ENCODE peak calls at places on chromosome 11, in eight cellular contexts. Z is HFF-Myc, L is ovary, O is cardiac muscle cell, K is neuronal stem cell, F is left lung, P is uterus, U is GM23248. G is an unnamed sample.

GRCh38 chr11:64745523-64746328 is 1.8 kb upstream of the RASGRP2 start:
- DNase-seq in Z (no peak), L (peak; percentile 55), O (peak; percentile 75), K (peak; percentile 66), F (peak; percentile 95), P (peak; percentile 93), U (peak; percentile 59), G (peak; percentile 77)

GRCh38 chr11:114297806-114298700 is 1.9 kb downstream of the NNMT start:
- DNase-seq in Z (no peak), L (no peak), O (peak; percentile 74), K (no peak), F (no peak), P (no peak), U (peak; percentile 60), G (no peak)

GRCh38 chr11:113885897-113886296 is 10.5 kb upstream of the USP28 start:
- DNase-seq in Z (no peak), L (no peak), O (no peak), K (no peak), F (no peak), P (no peak), U (no peak), G (no peak)

GRCh38 chr11:13902456-13902855 is 60.1 kb upstream of the SPON1 start:
- DNase-seq in Z (no peak), L (no peak), O (no peak), K (no peak), F (no peak), P (no peak), U (no peak), G (no peak)

GRCh38 chr11:103923473-103923931 is 112.9 kb upstream of the DDI1 start:
- DNase-seq in Z (no peak), L (no peak), O (no peak), K (no peak), F (no peak), P (no peak), U (no peak), G (no peak)

GRCh38 chr11:85752201-85752889 is 58.6 kb downstream of the SYTL2 start:
- DNase-seq in Z (no peak), L (no peak), O (no peak), K (no peak), F (no peak), P (no peak), U (no peak), G (no peak)

GRCh38 chr11:10456519-10456918 is 1.5 kb downstream of the AMPD3 start:
- DNase-seq in Z (no peak), L (no peak), O (peak; percentile 8), K (no peak), F (no peak), P (no peak), U (peak; percentile 23), G (peak; percentile 49)

GRCh38 chr11:28026634-28027290 is 81.2 kb downstream of the KIF18A start:
- DNase-seq in Z (no peak), L (no peak), O (no peak), K (no peak), F (no peak), P (no peak), U (no peak), G (peak; percentile 6)

GRCh38 chr11:73154178-73154577 is 12.1 kb upstream of the FCHSD2 start:
- DNase-seq in Z (no peak), L (no peak), O (no peak), K (no peak), F (no peak), P (no peak), U (no peak), G (peak; percentile 78)

GRCh38 chr11:27622541-27623300 is 77.5 kb downstream of the BDNF start:
- DNase-seq in Z (no peak), L (no peak), O (no peak), K (no peak), F (no peak), P (no peak), U (no peak), G (no peak)

GRCh38 chr11:109798521-109798920 is 294.7 kb upstream of the ZC3H12C start:
- DNase-seq in Z (no peak), L (no peak), O (peak; percentile 14), K (no peak), F (no peak), P (no peak), U (peak; percentile 3), G (no peak)

GRCh38 chr11:127395034-127395433 is 394.5 kb upstream of the KIRREL3 start:
- DNase-seq in Z (no peak), L (no peak), O (no peak), K (no peak), F (no peak), P (no peak), U (no peak), G (no peak)

GRCh38 chr11:16193897-16194381 is 162.4 kb downstream of the SOX6 start:
- DNase-seq in Z (no peak), L (no peak), O (peak; percentile 33), K (no peak), F (no peak), P (no peak), U (no peak), G (no peak)

GRCh38 chr11:10494636-10495463 is 39.8 kb downstream of the AMPD3 start:
- DNase-seq in Z (no peak), L (no peak), O (no peak), K (no peak), F (no peak), P (no peak), U (no peak), G (no peak)

GRCh38 chr11:115081972-115082371 is 403.6 kb downstream of the NXPE2 start:
- DNase-seq in Z (no peak), L (no peak), O (no peak), K (no peak), F (no peak), P (no peak), U (no peak), G (no peak)

GRCh38 chr11:122663056-122663740 is 7.7 kb downstream of the UBASH3B start:
- DNase-seq in Z (no peak), L (no peak), O (no peak), K (no peak), F (no peak), P (no peak), U (no peak), G (no peak)

GRCh38 chr11:3158131-3158591 is 6.9 kb downstream of the OSBPL5 start:
- DNase-seq in Z (no peak), L (no peak), O (no peak), K (no peak), F (peak; percentile 60), P (no peak), U (no peak), G (no peak)

GRCh38 chr11:3155691-3156258 is 9.3 kb downstream of the OSBPL5 start:
- DNase-seq in Z (peak; percentile 79), L (no peak), O (peak; percentile 43), K (no peak), F (peak; percentile 68), P (no peak), U (peak; percentile 84), G (no peak)

GRCh38 chr11:3157381-3158130 is 7.6 kb downstream of the OSBPL5 start:
- DNase-seq in Z (no peak), L (no peak), O (no peak), K (no peak), F (peak; percentile 76), P (no peak), U (peak; percentile 68), G (no peak)

GRCh38 chr11:3156282-3156660 is 8.8 kb downstream of the OSBPL5 start:
- DNase-seq in Z (peak; percentile 52), L (no peak), O (no peak), K (no peak), F (no peak), P (peak; percentile 58), U (no peak), G (no peak)

DNA sequence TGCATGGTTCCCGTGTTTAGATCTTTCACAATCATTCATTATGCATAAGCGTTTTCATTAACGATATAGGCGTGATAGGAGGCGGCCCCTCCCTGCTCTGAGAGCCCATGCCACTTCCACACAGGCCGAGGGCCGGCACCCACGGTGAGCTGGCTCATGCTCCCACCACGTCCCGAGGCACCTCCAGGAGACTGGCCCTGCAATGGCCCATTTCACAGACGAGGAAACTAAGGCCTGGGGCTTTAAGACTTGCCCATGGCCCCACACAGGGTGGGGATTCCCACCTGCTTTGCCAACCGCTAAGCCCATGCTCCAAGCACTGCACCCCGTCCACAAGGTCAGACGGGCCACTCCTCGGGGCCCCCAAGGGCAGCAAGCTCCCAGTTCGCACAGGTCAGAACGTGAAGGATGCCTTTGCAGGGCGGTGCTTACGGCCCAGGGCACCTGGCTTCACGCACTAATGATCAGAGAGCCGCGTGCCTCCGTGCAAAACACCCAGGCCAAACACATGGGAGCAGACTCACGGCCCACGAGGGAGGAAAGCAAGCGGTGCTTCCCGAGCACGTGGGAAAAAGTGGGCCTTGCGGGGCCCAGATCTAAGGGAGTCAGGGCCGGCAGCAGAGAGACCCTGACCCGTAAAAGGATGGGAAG is 8.3 kb downstream of the OSBPL5 start:
- DNase-seq in Z (no peak), L (no peak), O (no peak), K (no peak), F (peak; percentile 73), P (no peak), U (no peak), G (no peak)
- H3K4me3 ChIP-seq in Z (no peak overlapping the region), L (no peak overlapping the region), O (no peak overlapping the region), K (no peak overlapping the region), F (no peak overlapping the region), P (peak overlapping the region; percentile 6), U (no peak overlapping the region), G (no peak overlapping the region)

DNA sequence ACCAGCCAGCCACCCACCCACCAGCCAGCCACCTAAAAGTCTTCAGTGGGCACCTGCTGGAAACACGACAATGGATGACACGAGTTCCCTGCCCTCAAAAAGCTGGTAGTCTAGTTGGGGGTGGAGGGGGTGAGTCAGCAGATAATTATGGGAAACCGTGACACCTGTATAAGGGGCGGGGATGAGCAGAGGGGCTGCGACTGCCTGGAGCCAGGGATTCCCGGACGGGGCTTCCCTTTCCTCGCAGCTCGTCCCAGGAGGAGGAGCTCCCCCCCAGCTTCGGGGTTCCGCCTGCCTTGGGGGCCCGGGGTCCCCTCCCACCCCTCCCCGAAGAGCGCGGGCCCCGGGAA is 2.3 kb upstream of the RTN4RL2 start:
- DNase-seq in Z (no peak), L (no peak), O (no peak), K (no peak), F (no peak), P (no peak), U (peak; percentile 18), G (no peak)
- H3K4me3 ChIP-seq in Z (no peak overlapping the region), L (peak overlapping the region; percentile 23), O (peak overlapping the region; percentile 18), K (no peak overlapping the region), F (peak overlapping the region; percentile 47), P (peak overlapping the region; percentile 12), U (peak overlapping the region; percentile 66), G (peak overlapping the region; percentile 53)

GRCh38 chr11:57461841-57462489 is 1.6 kb downstream of the RTN4RL2 start:
- DNase-seq in Z (no peak), L (no peak), O (no peak), K (no peak), F (no peak), P (no peak), U (no peak), G (no peak)
- H3K4me3 ChIP-seq in Z (no peak overlapping the region), L (no peak overlapping the region), O (no peak overlapping the region), K (peak overlapping the region; percentile 85), F (no peak overlapping the region), P (no peak overlapping the region), U (no peak overlapping the region), G (no peak overlapping the region)

DNA sequence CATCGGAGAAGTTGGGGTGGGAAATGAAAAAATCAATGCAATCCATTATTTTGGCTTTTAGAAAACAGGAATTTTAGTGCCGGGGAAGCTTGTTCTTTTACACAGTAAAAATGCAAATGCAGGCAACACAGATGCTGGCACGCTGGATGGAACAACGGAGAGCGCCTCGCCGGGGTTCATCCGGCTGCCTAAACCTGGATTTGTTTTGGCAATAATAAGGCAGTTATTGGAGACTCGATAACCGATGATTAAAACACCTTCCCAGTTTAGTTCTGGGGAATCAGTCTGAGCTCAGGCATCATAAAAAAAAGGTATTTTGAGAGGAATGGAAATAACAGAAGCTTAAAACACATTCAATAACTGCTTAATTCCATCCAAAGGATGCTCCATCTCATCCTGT is 2.9 kb downstream of the DSCAML1 start:
- DNase-seq in Z (no peak), L (no peak), O (no peak), K (no peak), F (no peak), P (no peak), U (no peak), G (no peak)
- H3K4me3 ChIP-seq in Z (no peak overlapping the region), L (no peak overlapping the region), O (no peak overlapping the region), K (no peak overlapping the region), F (no peak overlapping the region), P (no peak overlapping the region), U (no peak overlapping the region), G (no peak overlapping the region)

G was measured in GM06990.